ENCODE peak calls at places on chromosomes 5 and 9, in five cellular contexts. I is GM10248, M is adrenal gland, K is dorsolateral prefrontal cortex, Z is cardiac muscle cell. Q is an unnamed sample.

GRCh38 chr5:169548315-169548714 is 35.3 kb upstream of the SPDL1 start:
- DNase-seq in I (no peak), M (no peak), K (no peak), Z (peak; percentile 71), Q (no peak)

GRCh38 chr5:41878598-41879305 is 8.5 kb upstream of the OXCT1 start:
- DNase-seq in I (no peak), M (no peak), K (no peak), Z (no peak), Q (no peak)

GRCh38 chr5:128427901-128428300 is 110.1 kb downstream of the FBN2 start:
- DNase-seq in I (no peak), M (no peak), K (no peak), Z (no peak), Q (no peak)

GRCh38 chr9:83707518-83707767 is 315 bp downstream of the UBQLN1 start:
- DNase-seq in I (no peak), M (peak; percentile 84), K (no peak), Z (no peak), Q (peak; percentile 95)

GRCh38 chr5:117262607-117263131 is 688.0 kb upstream of the SEMA6A start:
- DNase-seq in I (no peak), M (no peak), K (peak; percentile 3), Z (no peak), Q (no peak)

GRCh38 chr9:116422119-116422979 is 264.8 kb upstream of the TRIM32 start:
- DNase-seq in I (no peak), M (no peak), K (no peak), Z (no peak), Q (no peak)

GRCh38 chr5:174303437-174304045 is 258.0 kb downstream of the NSG2 start:
- DNase-seq in I (peak; percentile 3), M (no peak), K (no peak), Z (no peak), Q (no peak)

GRCh38 chr5:73625905-73626811 is at the start of gene ARHGEF28:
- DNase-seq in I (peak; percentile 55), M (peak; percentile 83), K (peak; percentile 11), Z (peak; percentile 66), Q (no peak)

GRCh38 chr5:143231973-143232812 is 171.3 kb downstream of the NR3C1 start:
- DNase-seq in I (peak; percentile 40), M (no peak), K (no peak), Z (no peak), Q (no peak)

GRCh38 chr9:70011366-70011765 is 32.3 kb upstream of the MAMDC2 start:
- DNase-seq in I (no peak), M (no peak), K (no peak), Z (no peak), Q (no peak)

DNA sequence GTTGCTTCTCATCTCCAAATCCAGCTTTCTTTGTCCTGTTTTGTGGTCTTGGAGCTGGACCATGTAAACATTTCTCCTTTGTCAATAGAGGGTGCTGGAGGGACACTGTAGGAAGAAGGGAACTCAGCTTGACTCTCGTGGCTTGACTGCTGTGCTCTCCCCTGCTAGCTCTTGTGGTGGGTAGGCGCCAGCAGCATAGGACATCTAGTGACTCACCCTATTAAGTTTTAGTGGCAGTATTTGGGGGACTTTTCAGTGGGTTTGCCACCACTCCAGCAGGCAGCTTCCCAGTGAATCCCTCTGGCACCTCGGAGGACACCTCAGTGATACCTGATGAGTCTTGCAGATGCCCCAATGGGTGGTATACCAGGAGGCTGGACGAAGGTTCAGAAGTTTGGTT is 97.8 kb downstream of the TSSK1B start:
- DNase-seq in I (no peak), M (peak; percentile 36), K (no peak), Z (peak; percentile 67), Q (no peak)
- TF ChIP-seq CTCF in I (peak; percentile 11), M (peak; percentile 41), K (peak; percentile 12), Z (peak; percentile 72), Q (peak; percentile 70)

GRCh38 chr5:80804332-80804731 is 149.5 kb upstream of the DHFR start:
- DNase-seq in I (no peak), M (no peak), K (no peak), Z (no peak), Q (no peak)
- TF ChIP-seq CTCF in I (no peak), M (no peak), K (no peak), Z (no peak), Q (no peak)

DNA sequence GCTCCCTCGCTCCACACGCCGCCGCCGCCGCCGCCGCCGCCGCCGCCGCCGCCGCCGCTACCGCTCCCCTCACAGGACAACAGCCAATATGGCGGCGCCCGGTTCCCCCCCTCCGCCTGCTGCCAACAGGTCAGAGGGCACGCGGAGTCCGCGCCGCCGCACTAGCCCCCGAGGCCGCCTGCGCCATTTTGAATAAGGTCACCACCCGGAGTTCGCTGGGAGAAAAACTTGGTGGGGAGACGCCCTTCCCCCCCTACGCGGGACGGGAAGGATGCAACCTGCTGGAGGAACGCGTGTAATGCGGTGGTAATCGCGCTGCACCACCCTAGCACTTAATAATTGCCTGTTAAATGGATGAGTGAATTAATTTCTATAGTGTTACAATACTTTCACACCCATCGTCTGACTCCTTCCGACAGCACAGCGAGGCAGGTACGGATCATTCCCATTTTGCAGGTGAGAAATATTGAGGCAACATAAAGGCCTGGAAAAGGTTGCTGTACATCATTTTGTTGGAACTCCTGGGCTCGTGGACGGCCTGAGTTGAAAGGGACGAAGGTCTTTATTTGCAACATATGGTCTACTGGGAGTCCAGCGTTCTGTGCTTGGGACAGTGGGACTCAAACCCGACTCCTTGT is at the start of gene FAM193B:
- DNase-seq in I (peak; percentile 99), M (peak; percentile 92), K (peak; percentile 96), Z (peak; percentile 95), Q (peak; percentile 97)
- TF ChIP-seq CTCF in I (no peak), M (peak; percentile 43), K (no peak), Z (peak; percentile 23), Q (peak; percentile 57)

DNA sequence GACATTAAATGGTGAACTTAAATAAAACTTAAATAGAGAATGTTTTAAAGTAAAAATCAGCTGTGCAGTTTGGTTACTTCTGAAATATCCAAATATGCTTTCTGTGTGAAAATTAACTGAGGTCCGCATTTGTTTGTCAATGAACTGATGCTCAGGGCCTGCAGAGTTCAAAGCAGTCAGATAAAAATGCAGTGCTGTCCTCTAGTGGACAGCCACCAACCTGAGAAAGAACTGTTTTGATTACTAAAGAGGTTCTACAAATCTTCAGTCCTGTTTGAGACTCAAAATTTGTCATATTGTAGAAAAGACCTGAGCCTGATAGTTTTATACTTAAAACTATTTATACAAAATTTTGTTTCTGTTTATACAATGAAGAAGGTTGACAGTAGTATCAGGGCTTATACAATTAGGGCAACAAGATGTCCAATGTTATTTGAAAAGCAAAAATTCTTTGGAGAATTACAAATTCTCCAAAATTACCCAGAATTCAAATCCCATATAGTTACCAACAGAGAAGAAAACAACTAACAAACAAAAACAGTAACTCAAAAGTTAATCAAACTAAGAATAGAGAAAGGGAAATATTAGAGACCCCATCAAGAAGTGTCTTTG is 232.3 kb upstream of the TBCA start:
- DNase-seq in I (no peak), M (peak; percentile 32), K (no peak), Z (peak; percentile 54), Q (no peak)
- TF ChIP-seq CTCF in I (peak; percentile 67), M (peak; percentile 75), K (peak; percentile 83), Z (peak; percentile 86), Q (peak; percentile 90)

GRCh38 chr5:81192351-81192750 is 40.8 kb upstream of the CKMT2 start:
- DNase-seq in I (no peak), M (no peak), K (no peak), Z (no peak), Q (no peak)
- TF ChIP-seq CTCF in I (no peak), M (no peak), K (no peak), Z (no peak), Q (no peak)

GRCh38 chr5:124289122-124289521 is 457.3 kb downstream of the ZNF608 start:
- DNase-seq in I (no peak), M (peak; percentile 20), K (peak; percentile 77), Z (peak; percentile 69), Q (no peak)

GRCh38 chr5:124287813-124288212 is 458.6 kb downstream of the ZNF608 start:
- DNase-seq in I (no peak), M (no peak), K (no peak), Z (no peak), Q (no peak)

GRCh38 chr5:124285733-124286132 is 460.7 kb downstream of the ZNF608 start:
- DNase-seq in I (no peak), M (no peak), K (no peak), Z (no peak), Q (no peak)

GRCh38 chr5:124285071-124285470 is 461.4 kb downstream of the ZNF608 start:
- DNase-seq in I (no peak), M (no peak), K (no peak), Z (no peak), Q (no peak)

DNA sequence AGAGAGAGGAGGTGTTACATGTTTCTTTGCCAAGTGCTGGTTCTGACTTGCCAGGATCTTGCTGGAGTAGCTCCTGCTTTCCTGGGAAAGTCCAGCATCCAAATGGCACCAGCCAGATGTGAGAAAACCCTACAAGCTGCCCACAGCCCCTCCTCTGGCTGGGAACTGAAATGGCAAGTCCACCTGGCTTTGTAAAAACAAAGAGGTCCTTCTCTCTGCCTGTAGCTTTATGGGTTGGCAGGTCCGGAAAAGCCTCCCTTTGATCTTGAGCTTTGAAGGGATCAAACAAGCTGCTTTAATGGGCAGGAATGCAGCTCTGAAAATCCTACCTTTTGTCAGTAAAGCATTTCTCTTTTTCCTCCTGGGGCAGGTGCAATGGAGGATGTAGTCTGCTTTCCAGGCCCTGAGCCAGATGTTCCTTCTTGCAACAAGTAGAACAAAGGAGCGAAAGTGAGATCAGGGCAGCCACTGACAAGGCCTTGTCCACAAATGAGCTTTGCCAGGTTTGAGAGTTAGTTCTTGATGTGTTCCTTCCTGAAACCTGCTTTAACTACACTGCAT is 456.7 kb downstream of the ZNF608 start:
- DNase-seq in I (no peak), M (no peak), K (peak; percentile 23), Z (no peak), Q (no peak)
- TF ChIP-seq CTCF in I (no peak), M (no peak), K (no peak), Z (no peak), Q (peak; percentile 46)

DNA sequence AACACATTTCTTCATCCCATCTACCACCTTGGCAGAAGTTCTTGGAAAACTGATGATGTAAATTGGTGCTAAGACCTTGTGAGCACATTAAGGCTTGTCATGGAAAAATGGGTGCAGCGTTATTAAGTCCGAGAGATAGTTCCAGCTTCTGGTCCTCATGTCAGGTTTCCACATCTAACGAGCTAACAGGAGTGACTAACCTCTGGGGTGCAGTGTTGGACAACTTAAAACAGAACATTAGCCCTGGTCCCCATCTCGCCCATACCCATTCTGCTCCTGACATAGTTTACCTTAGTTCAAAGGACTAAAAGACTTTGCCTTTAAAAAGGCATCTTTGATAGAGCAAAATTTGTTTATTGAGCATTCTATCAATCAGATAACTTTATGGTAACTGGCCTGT is 128.0 kb downstream of the SLC1A3 start:
- DNase-seq in I (no peak), M (no peak), K (no peak), Z (peak; percentile 19), Q (no peak)
- TF ChIP-seq CTCF in I (no peak), M (no peak), K (no peak), Z (peak; percentile 31), Q (peak; percentile 53)

GRCh38 chr9:107090218-107090617 is 192.9 kb upstream of the RAD23B start:
- DNase-seq in I (no peak), M (no peak), K (no peak), Z (no peak), Q (no peak)

GRCh38 chr9:107086460-107086859 is 196.6 kb upstream of the RAD23B start:
- DNase-seq in I (no peak), M (no peak), K (no peak), Z (no peak), Q (no peak)

GRCh38 chr9:107087256-107087655 is 195.8 kb upstream of the RAD23B start:
- DNase-seq in I (no peak), M (no peak), K (no peak), Z (no peak), Q (no peak)
- TF ChIP-seq CTCF in I (no peak), M (no peak), K (no peak), Z (peak; percentile 15), Q (no peak)